ENCODE peak calls at places on chromosomes 5 and 9, in seven cellular contexts. P is tibial nerve, F is GM12892, N is GM12891, J is uterus, Z is body of pancreas, Y is heart left ventricle. R is an unnamed sample.

GRCh38 chr5:178458140-178458539 is 132.1 kb downstream of the COL23A1 start:
- DNase-seq in P (no peak), F (no peak), N (no peak), J (no peak), Z (no peak), Y (no peak), R (no peak)

GRCh38 chr9:120904999-120905793 is 21.4 kb downstream of the TRAF1 start:
- DNase-seq in P (no peak), F (no peak), N (no peak), J (no peak), Z (no peak), Y (no peak), R (no peak)

GRCh38 chr5:127930311-127930710 is 153.3 kb upstream of the SLC12A2 start:
- DNase-seq in P (no peak), F (no peak), N (no peak), J (no peak), Z (no peak), Y (no peak), R (no peak)

GRCh38 chr5:142151436-142152382 is 43.1 kb downstream of the NDFIP1 start:
- DNase-seq in P (peak; percentile 82), F (no peak), N (peak; percentile 16), J (peak; percentile 27), Z (peak; percentile 40), Y (peak; percentile 52), R (peak; percentile 75)

GRCh38 chr5:17228833-17229291 is 11.4 kb downstream of the BASP1 start:
- DNase-seq in P (no peak), F (no peak), N (no peak), J (no peak), Z (no peak), Y (no peak), R (no peak)

GRCh38 chr5:34464820-34465219 is 191.3 kb upstream of the RAI14 start:
- DNase-seq in P (no peak), F (no peak), N (no peak), J (no peak), Z (no peak), Y (no peak), R (no peak)

GRCh38 chr5:125326114-125326513 is 579.7 kb upstream of the ZNF608 start:
- DNase-seq in P (peak; percentile 46), F (no peak), N (no peak), J (no peak), Z (peak; percentile 28), Y (peak; percentile 36), R (peak; percentile 0)

GRCh38 chr5:13250450-13251291 is 693.8 kb downstream of the DNAH5 start:
- DNase-seq in P (no peak), F (no peak), N (peak; percentile 2), J (no peak), Z (no peak), Y (no peak), R (no peak)

GRCh38 chr5:127802477-127802865 is 99.3 kb downstream of the CCDC192 start:
- DNase-seq in P (no peak), F (no peak), N (no peak), J (no peak), Z (no peak), Y (no peak), R (no peak)

GRCh38 chr9:19286634-19287188 is 56.2 kb downstream of the DENND4C start:
- DNase-seq in P (no peak), F (no peak), N (no peak), J (no peak), Z (no peak), Y (no peak), R (no peak)

GRCh38 chr9:116944714-116945534 is 257.8 kb downstream of the TRIM32 start:
- DNase-seq in P (no peak), F (no peak), N (no peak), J (no peak), Z (no peak), Y (no peak), R (no peak)

GRCh38 chr5:161098516-161098915 is 246.5 kb upstream of the ATP10B start:
- DNase-seq in P (no peak), F (no peak), N (no peak), J (no peak), Z (no peak), Y (no peak), R (no peak)

GRCh38 chr5:132227485-132228240 is at the start of gene P4HA2:
- DNase-seq in P (peak; percentile 64), F (peak; percentile 80), N (peak; percentile 86), J (peak; percentile 89), Z (peak; percentile 92), Y (peak; percentile 90), R (peak; percentile 80)

GRCh38 chr9:8822667-8823025 is 1023.1 kb upstream of the DMAC1 start:
- DNase-seq in P (no peak), F (no peak), N (no peak), J (no peak), Z (no peak), Y (no peak), R (no peak)

DNA sequence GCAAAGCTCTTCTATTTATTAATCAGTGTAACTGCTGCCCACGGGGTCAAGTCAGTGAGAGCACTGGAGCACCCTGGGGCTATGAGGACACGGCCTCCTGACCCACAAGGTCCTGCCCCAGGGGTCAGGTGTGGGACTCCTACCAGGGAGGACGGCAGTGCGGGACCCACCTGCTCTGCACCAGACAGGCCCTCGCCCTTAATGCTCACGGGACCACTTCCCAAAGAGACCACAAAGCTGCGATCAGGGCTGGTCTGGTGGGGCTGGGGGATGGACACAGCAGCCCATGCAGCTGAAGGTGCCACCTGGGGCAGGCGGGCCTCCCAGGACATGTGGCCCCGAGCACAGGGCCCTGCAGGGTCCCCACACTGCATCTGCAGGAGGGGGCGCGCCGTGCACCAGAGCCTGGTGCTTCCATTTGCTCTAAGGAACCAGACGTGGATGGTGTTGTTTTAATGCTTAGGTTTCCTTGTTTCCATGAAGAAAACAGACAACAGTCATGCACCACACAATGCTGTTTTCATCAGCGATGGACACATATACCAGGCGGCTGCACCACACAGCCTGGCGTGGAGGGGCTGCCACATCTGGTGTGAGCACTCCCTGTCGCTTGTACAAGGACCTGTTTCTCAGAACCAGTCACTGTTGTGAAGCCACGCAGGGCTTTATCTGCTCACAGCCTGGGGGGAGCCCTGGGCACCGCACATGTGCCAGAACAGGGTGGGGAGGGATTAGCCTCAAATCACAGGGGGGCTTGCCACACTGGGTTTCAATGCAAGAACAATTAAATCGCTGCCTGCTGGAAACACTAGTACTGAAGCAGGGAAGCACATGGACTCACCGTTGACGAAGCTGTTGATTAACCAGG is 22.6 kb downstream of the CLPTM1L start:
- DNase-seq in P (no peak), F (peak; percentile 8), N (no peak), J (peak; percentile 10), Z (peak; percentile 9), Y (no peak), R (no peak)
- TF ChIP-seq POLR2A in P (no peak), F (no peak), N (no peak), J (no peak), Z (no peak), Y (no peak), R (no peak)

DNA sequence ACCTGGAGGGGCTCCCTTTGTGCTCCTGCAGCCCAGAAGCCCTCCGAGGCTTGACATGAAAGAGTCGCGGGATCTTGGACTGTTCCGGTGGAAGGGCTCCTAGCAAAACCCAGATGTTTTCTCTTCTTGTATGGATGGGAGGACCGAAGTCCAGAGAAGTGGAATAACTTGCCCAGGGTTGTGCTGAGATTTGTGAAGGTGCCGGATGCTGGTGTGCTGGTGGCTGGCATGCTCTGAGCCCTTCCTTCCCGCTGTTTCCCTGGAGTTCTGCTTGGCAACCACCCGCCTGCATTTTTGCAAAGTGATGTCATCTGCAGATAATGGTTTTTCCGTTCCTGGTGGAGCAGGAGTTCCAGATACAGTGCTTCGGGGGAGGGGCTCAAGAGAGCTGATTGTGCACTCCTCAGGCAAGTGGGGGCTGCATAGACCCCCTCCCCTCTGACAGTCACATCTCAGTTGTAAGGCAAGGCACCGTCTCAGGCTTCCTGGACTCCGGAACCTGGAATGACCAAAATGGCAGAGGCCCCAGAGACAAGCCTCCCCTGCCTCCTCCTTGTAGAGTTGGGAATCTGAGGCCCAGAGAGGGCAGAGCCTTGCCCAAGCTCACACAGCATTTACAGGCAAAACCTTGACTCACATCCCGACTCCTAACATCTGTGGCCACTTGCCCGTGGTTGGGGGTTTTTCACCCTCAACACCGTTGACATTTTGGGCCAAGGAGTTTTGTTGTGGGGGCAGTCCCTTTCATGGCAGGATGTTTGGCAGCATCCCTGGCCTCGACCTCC is 157.0 kb downstream of the RGS3 start:
- DNase-seq in P (peak; percentile 48), F (no peak), N (no peak), J (peak; percentile 85), Z (peak; percentile 85), Y (peak; percentile 82), R (no peak)
- TF ChIP-seq POLR2A in P (no peak), F (no peak), N (no peak), J (no peak), Z (no peak), Y (no peak), R (no peak)

GRCh38 chr5:69414885-69415583 is at the start of gene MARVELD2:
- DNase-seq in P (peak; percentile 33), F (peak; percentile 58), N (peak; percentile 65), J (peak; percentile 20), Z (peak; percentile 97), Y (peak; percentile 44), R (peak; percentile 78)
- TF ChIP-seq POLR2A in P (no peak), F (no peak), N (no peak), J (no peak), Z (peak; percentile 91), Y (no peak), R (no peak)

DNA sequence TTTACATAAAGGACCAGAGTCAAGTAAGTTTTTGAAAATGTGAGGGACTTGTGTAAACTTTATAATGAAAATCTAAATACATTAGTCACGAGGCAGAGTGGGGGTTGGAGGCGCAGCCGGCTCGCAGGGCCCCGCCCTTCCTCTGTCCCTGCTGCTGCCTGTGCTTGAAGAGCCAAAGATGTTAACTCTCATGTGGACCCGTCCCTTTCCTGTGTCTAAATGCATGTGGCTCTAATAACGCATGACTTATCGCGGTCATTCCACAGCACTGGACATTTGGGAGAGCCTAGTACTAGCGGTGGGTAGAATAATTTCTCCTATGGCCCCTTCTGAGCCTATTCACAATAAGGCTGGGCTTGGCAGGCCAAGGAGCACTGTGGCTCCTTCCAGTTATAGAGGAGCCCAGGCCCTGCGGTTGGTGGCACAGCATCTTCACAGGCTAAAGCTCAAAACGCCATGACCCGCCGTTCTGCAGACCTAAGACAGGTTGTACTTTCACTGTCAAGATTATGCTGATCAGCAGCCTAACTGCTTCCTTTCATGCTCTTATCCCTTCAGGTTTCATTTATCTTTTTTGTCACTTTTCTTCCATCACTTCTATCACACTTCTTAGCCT is 82.2 kb upstream of the SIMC1 start:
- DNase-seq in P (no peak), F (no peak), N (no peak), J (no peak), Z (no peak), Y (no peak), R (no peak)
- TF ChIP-seq POLR2A in P (no peak), F (no peak), N (no peak), J (no peak), Z (no peak), Y (no peak), R (no peak)